ENCODE peak calls at places on chromosome X, in nine cellular contexts. One of them, this sample, is unnamed. For H3K27me3, the result is how much of the 10 kb centered on the place peaks cover.

GRCh38 chrX:139766545-139766983 is 58.6 kb upstream of the MCF2 start:
- DNase-seq in left lung: no peak
- DNase-seq in HCT116: no peak
- DNase-seq in endothelial cell of umbilical vein: no peak
- DNase-seq in heart left ventricle: no peak
- DNase-seq in upper lobe of left lung: no peak
- DNase-seq in upper lobe of right lung: no peak
- DNase-seq in cardiac muscle cell: no peak
- DNase-seq in HL-60: no peak
- DNase-seq in this sample: no peak

GRCh38 chrX:154084449-154085300 is 12.8 kb downstream of the MECP2 start:
- DNase-seq in left lung: no peak
- DNase-seq in HCT116: no peak
- DNase-seq in endothelial cell of umbilical vein: no peak
- DNase-seq in heart left ventricle: no peak
- DNase-seq in upper lobe of left lung: no peak
- DNase-seq in upper lobe of right lung: no peak
- DNase-seq in cardiac muscle cell: no peak
- DNase-seq in HL-60: no peak
- DNase-seq in this sample: no peak

GRCh38 chrX:7062912-7063311 is 84.6 kb upstream of the STS start:
- DNase-seq in left lung: no peak
- DNase-seq in HCT116: no peak
- DNase-seq in endothelial cell of umbilical vein: no peak
- DNase-seq in heart left ventricle: no peak
- DNase-seq in upper lobe of left lung: no peak
- DNase-seq in upper lobe of right lung: no peak
- DNase-seq in cardiac muscle cell: no peak
- DNase-seq in HL-60: no peak
- DNase-seq in this sample: no peak

GRCh38 chrX:131944936-131945902 is 77.9 kb upstream of the STK26 start:
- DNase-seq in left lung: no peak
- DNase-seq in HCT116: no peak
- DNase-seq in endothelial cell of umbilical vein: no peak
- DNase-seq in heart left ventricle: no peak
- DNase-seq in upper lobe of left lung: no peak
- DNase-seq in upper lobe of right lung: no peak
- DNase-seq in cardiac muscle cell: no peak
- DNase-seq in HL-60: no peak
- DNase-seq in this sample: no peak

GRCh38 chrX:96568088-96568487 is 116.6 kb upstream of the DIAPH2 start:
- DNase-seq in left lung: no peak
- DNase-seq in HCT116: no peak
- DNase-seq in endothelial cell of umbilical vein: no peak
- DNase-seq in heart left ventricle: no peak
- DNase-seq in upper lobe of left lung: no peak
- DNase-seq in upper lobe of right lung: no peak
- DNase-seq in cardiac muscle cell: no peak
- DNase-seq in HL-60: peak
- DNase-seq in this sample: no peak

GRCh38 chrX:24098932-24099331 is 44.2 kb downstream of the EIF2S3 start:
- DNase-seq in left lung: no peak
- DNase-seq in HCT116: no peak
- DNase-seq in endothelial cell of umbilical vein: no peak
- DNase-seq in heart left ventricle: no peak
- DNase-seq in upper lobe of left lung: no peak
- DNase-seq in upper lobe of right lung: no peak
- DNase-seq in cardiac muscle cell: no peak
- DNase-seq in HL-60: no peak
- DNase-seq in this sample: no peak

GRCh38 chrX:82748901-82749505 is 759.1 kb upstream of the POU3F4 start:
- DNase-seq in left lung: no peak
- DNase-seq in HCT116: no peak
- DNase-seq in endothelial cell of umbilical vein: no peak
- DNase-seq in heart left ventricle: no peak
- DNase-seq in upper lobe of left lung: no peak
- DNase-seq in upper lobe of right lung: no peak
- DNase-seq in cardiac muscle cell: no peak
- DNase-seq in HL-60: no peak
- DNase-seq in this sample: no peak

GRCh38 chrX:140764401-140764919 is 54.9 kb downstream of the LINC00632 start:
- DNase-seq in left lung: peak
- DNase-seq in HCT116: no peak
- DNase-seq in endothelial cell of umbilical vein: peak
- DNase-seq in heart left ventricle: peak
- DNase-seq in upper lobe of left lung: peak
- DNase-seq in upper lobe of right lung: no peak
- DNase-seq in cardiac muscle cell: peak
- DNase-seq in HL-60: no peak
- DNase-seq in this sample: no peak

GRCh38 chrX:134782796-134783195 is 124.5 kb upstream of the PLAC1 start:
- DNase-seq in left lung: no peak
- DNase-seq in HCT116: no peak
- DNase-seq in endothelial cell of umbilical vein: peak
- DNase-seq in heart left ventricle: no peak
- DNase-seq in upper lobe of left lung: no peak
- DNase-seq in upper lobe of right lung: no peak
- DNase-seq in cardiac muscle cell: peak
- DNase-seq in HL-60: no peak
- DNase-seq in this sample: no peak

GRCh38 chrX:21698274-21698673 is 40.1 kb upstream of the KLHL34 start:
- DNase-seq in left lung: no peak
- DNase-seq in HCT116: no peak
- DNase-seq in endothelial cell of umbilical vein: no peak
- DNase-seq in heart left ventricle: no peak
- DNase-seq in upper lobe of left lung: no peak
- DNase-seq in upper lobe of right lung: no peak
- DNase-seq in cardiac muscle cell: no peak
- DNase-seq in HL-60: no peak
- DNase-seq in this sample: no peak

GRCh38 chrX:133897593-133898163 is 87.7 kb downstream of the GPC3 start:
- DNase-seq in left lung: no peak
- DNase-seq in HCT116: no peak
- DNase-seq in endothelial cell of umbilical vein: no peak
- DNase-seq in heart left ventricle: no peak
- DNase-seq in upper lobe of left lung: no peak
- DNase-seq in upper lobe of right lung: no peak
- DNase-seq in cardiac muscle cell: no peak
- DNase-seq in HL-60: no peak
- DNase-seq in this sample: no peak

GRCh38 chrX:38142598-38142997 is 78.1 kb downstream of the SRPX start:
- DNase-seq in left lung: no peak
- DNase-seq in HCT116: no peak
- DNase-seq in endothelial cell of umbilical vein: peak
- DNase-seq in heart left ventricle: no peak
- DNase-seq in upper lobe of left lung: no peak
- DNase-seq in upper lobe of right lung: no peak
- DNase-seq in cardiac muscle cell: no peak
- DNase-seq in HL-60: no peak
- DNase-seq in this sample: no peak

GRCh38 chrX:118350221-118350620 is 4.3 kb downstream of the WDR44 start:
- DNase-seq in left lung: no peak
- DNase-seq in HCT116: no peak
- DNase-seq in endothelial cell of umbilical vein: peak
- DNase-seq in heart left ventricle: no peak
- DNase-seq in upper lobe of left lung: no peak
- DNase-seq in upper lobe of right lung: no peak
- DNase-seq in cardiac muscle cell: no peak
- DNase-seq in HL-60: no peak
- DNase-seq in this sample: no peak

GRCh38 chrX:11272290-11272689 is 20.9 kb upstream of the AMELX start:
- DNase-seq in left lung: no peak
- DNase-seq in HCT116: no peak
- DNase-seq in endothelial cell of umbilical vein: no peak
- DNase-seq in heart left ventricle: no peak
- DNase-seq in upper lobe of left lung: no peak
- DNase-seq in upper lobe of right lung: no peak
- DNase-seq in cardiac muscle cell: no peak
- DNase-seq in HL-60: no peak
- DNase-seq in this sample: no peak

GRCh38 chrX:105765691-105766090 is 56.6 kb upstream of the NRK start:
- DNase-seq in left lung: no peak
- DNase-seq in HCT116: no peak
- DNase-seq in endothelial cell of umbilical vein: no peak
- DNase-seq in heart left ventricle: no peak
- DNase-seq in upper lobe of left lung: no peak
- DNase-seq in upper lobe of right lung: no peak
- DNase-seq in cardiac muscle cell: peak
- DNase-seq in HL-60: no peak
- DNase-seq in this sample: no peak

GRCh38 chrX:56797966-56798711 is 69.1 kb downstream of the NBDY start:
- DNase-seq in left lung: peak
- DNase-seq in HCT116: no peak
- DNase-seq in endothelial cell of umbilical vein: no peak
- DNase-seq in heart left ventricle: no peak
- DNase-seq in upper lobe of left lung: no peak
- DNase-seq in upper lobe of right lung: peak
- DNase-seq in cardiac muscle cell: no peak
- DNase-seq in HL-60: no peak
- DNase-seq in this sample: no peak

GRCh38 chrX:20487227-20487626 is 220.5 kb upstream of the RPS6KA3 start:
- DNase-seq in left lung: no peak
- DNase-seq in HCT116: peak
- DNase-seq in endothelial cell of umbilical vein: no peak
- DNase-seq in heart left ventricle: no peak
- DNase-seq in upper lobe of left lung: no peak
- DNase-seq in upper lobe of right lung: no peak
- DNase-seq in cardiac muscle cell: no peak
- DNase-seq in HL-60: no peak
- DNase-seq in this sample: no peak

GRCh38 chrX:104854188-104854587 is 288.2 kb downstream of the IL1RAPL2 start:
- DNase-seq in left lung: no peak
- DNase-seq in HCT116: no peak
- DNase-seq in endothelial cell of umbilical vein: no peak
- DNase-seq in heart left ventricle: no peak
- DNase-seq in upper lobe of left lung: no peak
- DNase-seq in upper lobe of right lung: no peak
- DNase-seq in cardiac muscle cell: no peak
- DNase-seq in HL-60: no peak
- DNase-seq in this sample: no peak

GRCh38 chrX:107674480-107675364 is 46.4 kb downstream of the PRPS1 start:
- DNase-seq in left lung: peak
- DNase-seq in HCT116: no peak
- DNase-seq in endothelial cell of umbilical vein: no peak
- DNase-seq in heart left ventricle: peak
- DNase-seq in upper lobe of left lung: no peak
- DNase-seq in upper lobe of right lung: peak
- DNase-seq in cardiac muscle cell: no peak
- DNase-seq in HL-60: no peak
- DNase-seq in this sample: no peak
- H3K27me3 ChIP-seq in left lung: under half
- H3K27me3 ChIP-seq in HCT116: under half
- H3K27me3 ChIP-seq in endothelial cell of umbilical vein: under half
- H3K27me3 ChIP-seq in heart left ventricle: under half
- H3K27me3 ChIP-seq in upper lobe of left lung: under half
- H3K27me3 ChIP-seq in upper lobe of right lung: under half
- H3K27me3 ChIP-seq in cardiac muscle cell: under half
- H3K27me3 ChIP-seq in HL-60: under half
- H3K27me3 ChIP-seq in this sample: under half

DNA sequence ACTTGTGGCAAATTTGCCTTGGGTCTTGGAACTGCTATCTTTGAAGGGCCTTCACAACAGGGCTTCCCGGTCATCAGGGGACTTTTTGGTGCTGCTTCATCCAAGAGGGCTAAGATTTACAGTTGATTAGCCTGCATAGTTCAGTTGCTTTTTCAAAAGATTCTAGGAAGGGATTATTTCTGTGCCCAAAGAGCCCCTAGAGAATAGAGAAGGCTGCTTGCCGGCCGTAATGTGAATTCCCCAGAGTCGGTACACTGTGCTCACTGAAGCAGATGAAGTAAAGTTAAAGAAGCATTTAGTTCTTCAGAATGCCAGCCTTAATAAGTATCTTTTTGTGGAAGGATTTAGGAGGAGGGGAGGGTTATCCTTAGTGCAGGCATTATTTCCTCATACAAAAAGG is 47.7 kb downstream of the ANOS1 start:
- DNase-seq in left lung: no peak
- DNase-seq in HCT116: no peak
- DNase-seq in endothelial cell of umbilical vein: no peak
- DNase-seq in heart left ventricle: no peak
- DNase-seq in upper lobe of left lung: no peak
- DNase-seq in upper lobe of right lung: no peak
- DNase-seq in cardiac muscle cell: no peak
- DNase-seq in HL-60: no peak
- DNase-seq in this sample: no peak
- H3K4me3 ChIP-seq in left lung: no peak
- H3K4me3 ChIP-seq in HCT116: no peak
- H3K4me3 ChIP-seq in endothelial cell of umbilical vein: no peak
- H3K4me3 ChIP-seq in heart left ventricle: no peak
- H3K4me3 ChIP-seq in upper lobe of left lung: no peak
- H3K4me3 ChIP-seq in upper lobe of right lung: no peak
- H3K4me3 ChIP-seq in cardiac muscle cell: no peak
- H3K4me3 ChIP-seq in HL-60: no peak
- H3K4me3 ChIP-seq in this sample: no peak

DNA sequence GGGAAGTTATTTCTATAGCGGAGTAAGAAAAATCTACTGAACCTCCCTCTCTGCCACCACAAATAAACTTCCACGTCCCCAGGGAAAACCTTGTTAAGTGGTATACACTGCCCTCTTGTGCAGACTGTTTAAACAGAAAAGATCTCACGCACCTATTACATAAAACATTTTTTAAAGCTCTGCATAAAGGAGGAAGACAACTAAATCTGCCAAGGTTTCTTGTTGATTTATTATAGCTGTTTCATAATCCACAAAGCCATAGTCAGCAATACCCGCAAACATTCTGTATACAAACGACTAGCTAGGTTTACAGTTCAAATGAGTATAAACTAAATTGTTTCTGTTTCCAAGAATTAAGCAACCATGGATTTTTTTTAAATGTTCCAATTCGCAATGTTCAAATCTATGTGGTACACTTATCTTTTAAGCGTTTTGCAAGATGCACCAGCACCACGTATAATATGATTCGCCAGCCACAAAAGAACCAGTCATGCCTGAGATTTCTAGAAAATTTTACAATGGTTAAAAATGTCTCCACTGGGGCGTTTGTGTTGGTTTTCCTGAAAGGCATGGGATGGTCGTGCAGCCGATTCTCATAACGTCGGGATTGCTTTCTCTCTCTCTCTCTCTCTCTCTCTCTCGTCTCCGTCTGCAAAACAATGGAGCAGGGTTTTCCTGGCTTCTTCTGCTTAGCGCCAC is 164.6 kb downstream of the PRKX start:
- DNase-seq in left lung: no peak
- DNase-seq in HCT116: peak
- DNase-seq in endothelial cell of umbilical vein: peak
- DNase-seq in heart left ventricle: peak
- DNase-seq in upper lobe of left lung: no peak
- DNase-seq in upper lobe of right lung: no peak
- DNase-seq in cardiac muscle cell: peak
- DNase-seq in HL-60: no peak
- DNase-seq in this sample: no peak
- TF ChIP-seq CTCF in left lung: peak
- TF ChIP-seq CTCF in HCT116: no peak
- TF ChIP-seq CTCF in endothelial cell of umbilical vein: no peak
- TF ChIP-seq CTCF in heart left ventricle: peak
- TF ChIP-seq CTCF in upper lobe of left lung: no peak
- TF ChIP-seq CTCF in upper lobe of right lung: peak
- TF ChIP-seq CTCF in cardiac muscle cell: peak
- TF ChIP-seq CTCF in HL-60: no peak
- TF ChIP-seq CTCF in this sample: peak

GRCh38 chrX:100625985-100626491 is 10.6 kb downstream of the TSPAN6 start:
- DNase-seq in left lung: no peak
- DNase-seq in HCT116: no peak
- DNase-seq in endothelial cell of umbilical vein: no peak
- DNase-seq in heart left ventricle: no peak
- DNase-seq in upper lobe of left lung: no peak
- DNase-seq in upper lobe of right lung: no peak
- DNase-seq in cardiac muscle cell: no peak
- DNase-seq in HL-60: no peak
- DNase-seq in this sample: no peak

GRCh38 chrX:100622989-100623388 is 13.6 kb downstream of the TSPAN6 start:
- DNase-seq in left lung: no peak
- DNase-seq in HCT116: no peak
- DNase-seq in endothelial cell of umbilical vein: no peak
- DNase-seq in heart left ventricle: no peak
- DNase-seq in upper lobe of left lung: no peak
- DNase-seq in upper lobe of right lung: no peak
- DNase-seq in cardiac muscle cell: no peak
- DNase-seq in HL-60: no peak
- DNase-seq in this sample: no peak
- H3K27me3 ChIP-seq in left lung: under half
- H3K27me3 ChIP-seq in HCT116: under half
- H3K27me3 ChIP-seq in endothelial cell of umbilical vein: under half
- H3K27me3 ChIP-seq in heart left ventricle: under half
- H3K27me3 ChIP-seq in upper lobe of left lung: under half
- H3K27me3 ChIP-seq in upper lobe of right lung: under half
- H3K27me3 ChIP-seq in cardiac muscle cell: under half
- H3K27me3 ChIP-seq in HL-60: under half
- H3K27me3 ChIP-seq in this sample: under half